ENCODE peak calls at places on chromosomes 4 and X, in five cellular contexts. D is naive thymus-derived CD4-positive, alpha-beta T cell; Y is mesendoderm; O is GM23248; F is ovary. K is an unnamed sample. For H3K4me1, the result is how much of the 10 kb centered on the place peaks cover.

GRCh38 chrX:129723511-129723910 is 15.3 kb upstream of the XPNPEP2 start:
- DNase-seq in O (no peak), D (no peak), F (no peak), Y (no peak), K (no peak)

GRCh38 chr4:137608085-137608484 is 75.8 kb upstream of the PCDH18 start:
- DNase-seq in O (no peak), D (no peak), F (no peak), Y (peak), K (no peak)

GRCh38 chr4:8160572-8160971 is 2.0 kb upstream of the ABLIM2 start:
- DNase-seq in F (no peak), D (no peak), Y (no peak), O (no peak), K (no peak)

GRCh38 chrX:71911023-71911730 is 532 bp downstream of the NHSL2 start:
- DNase-seq in Y (peak), F (peak), O (peak), D (peak), K (no peak)

GRCh38 chr4:85672116-85672515 is 197.2 kb downstream of the ARHGAP24 start:
- DNase-seq in O (peak), Y (no peak), F (no peak), D (no peak), K (no peak)

GRCh38 chrX:11287505-11287904 is 5.7 kb upstream of the AMELX start:
- DNase-seq in Y (no peak), F (no peak), D (no peak), O (peak), K (no peak)

GRCh38 chr4:145308598-145308997 is 128.2 kb upstream of the OTUD4 start:
- DNase-seq in O (no peak), Y (peak), D (no peak), F (no peak), K (no peak)

GRCh38 chr4:176393306-176394013 is 73.7 kb downstream of the SPCS3 start:
- DNase-seq in F (no peak), O (no peak), D (no peak), Y (no peak), K (no peak)

GRCh38 chr4:159770969-159771368 is 668.1 kb downstream of the RAPGEF2 start:
- DNase-seq in D (no peak), F (no peak), Y (no peak), O (no peak), K (no peak)

GRCh38 chr4:128635939-128636551 is 173.5 kb upstream of the JADE1 start:
- DNase-seq in F (no peak), D (no peak), O (peak), Y (peak), K (no peak)

GRCh38 chr4:89541998-89542397 is 234.4 kb upstream of the GPRIN3 start:
- DNase-seq in D (no peak), O (no peak), F (no peak), Y (no peak), K (no peak)

GRCh38 chr4:89538886-89539285 is 231.3 kb upstream of the GPRIN3 start:
- DNase-seq in D (no peak), O (no peak), Y (no peak), F (no peak), K (no peak)

GRCh38 chr4:89538171-89538570 is 230.6 kb upstream of the GPRIN3 start:
- DNase-seq in Y (no peak), D (no peak), F (no peak), O (no peak), K (no peak)

GRCh38 chr4:89539374-89539773 is 231.8 kb upstream of the GPRIN3 start:
- DNase-seq in D (no peak), Y (peak), O (peak), F (no peak), K (no peak)

DNA sequence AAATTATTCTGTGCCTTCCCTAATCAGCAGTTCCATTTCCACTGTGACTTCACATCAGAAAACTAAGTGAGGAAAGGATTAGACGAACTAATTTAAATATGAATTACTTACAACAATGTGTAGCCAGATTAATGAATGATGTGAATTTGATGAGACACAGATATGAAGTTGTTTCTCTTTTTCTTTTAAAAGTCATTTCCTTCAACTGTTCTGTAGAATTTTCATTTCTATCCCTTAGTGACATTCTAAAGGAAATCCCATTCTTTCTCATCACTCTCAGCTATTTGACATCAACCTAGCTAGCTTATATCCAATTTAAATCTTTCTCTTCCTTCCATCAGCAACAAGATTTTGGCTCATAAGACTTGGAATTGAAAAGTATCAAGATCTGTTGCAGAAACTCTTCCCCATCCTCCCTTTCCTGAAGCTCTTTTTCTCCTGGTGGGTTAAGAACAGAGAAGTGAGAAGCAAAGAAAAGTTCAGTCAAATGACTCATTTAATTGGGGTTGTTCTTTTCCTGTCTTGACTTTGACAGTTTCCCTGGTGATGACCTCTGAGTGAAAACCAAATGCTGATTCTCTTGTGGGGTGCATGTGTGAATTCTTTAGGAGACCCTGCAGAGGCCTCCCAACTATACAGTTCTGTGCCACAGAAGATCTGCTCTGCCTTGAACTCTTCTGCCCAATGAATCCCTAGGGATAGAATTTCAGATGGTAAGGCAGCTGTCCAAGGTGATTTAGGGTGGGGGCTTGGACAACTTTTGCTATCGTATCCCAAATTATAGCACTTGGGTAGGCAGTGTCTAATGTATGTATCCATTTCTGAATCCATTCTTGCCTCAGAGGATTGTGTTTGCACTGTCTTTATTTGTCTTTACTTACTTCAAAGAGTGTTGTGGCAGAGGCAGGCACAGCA is 232.5 kb upstream of the GPRIN3 start:
- DNase-seq in D (no peak), Y (peak), O (peak), F (no peak), K (no peak)
- H3K27ac ChIP-seq in D (no peak), Y (no peak), O (peak), F (no peak), K (no peak)

DNA sequence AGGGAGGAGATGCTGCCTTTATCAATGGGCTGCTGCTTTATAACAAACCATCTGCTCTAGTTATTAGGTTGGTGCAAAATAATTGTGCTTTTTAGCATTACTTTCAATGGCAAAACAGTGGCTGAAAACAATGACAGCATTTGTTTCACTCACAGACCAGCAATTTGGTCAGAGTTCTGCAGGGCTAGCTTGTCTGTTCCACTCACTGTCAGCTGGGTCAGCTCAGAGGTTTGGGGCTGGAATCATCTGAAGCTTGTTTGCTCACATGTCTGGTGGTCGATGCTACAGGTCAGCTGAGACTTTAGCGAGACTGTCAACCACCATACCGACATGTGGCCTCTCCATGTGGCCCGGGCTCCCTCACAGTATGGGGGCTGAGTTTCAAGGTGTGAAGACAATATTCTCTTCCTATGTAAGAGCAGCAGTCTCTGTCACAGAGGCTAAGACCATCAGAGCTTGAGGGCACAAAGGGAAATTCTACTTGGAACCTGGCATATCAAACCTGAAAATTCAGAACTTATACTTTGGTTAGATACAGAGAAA is 81.3 kb upstream of the LIMCH1 start:
- DNase-seq in Y (no peak), F (no peak), D (no peak), O (no peak), K (no peak)
- H3K4me1 ChIP-seq in Y (under half), F (under half), D (under half), O (under half), K (under half)

GRCh38 chr4:54089875-54090274 is 10.1 kb upstream of the GSX2 start:
- DNase-seq in O (no peak), D (no peak), Y (no peak), F (no peak), K (no peak)

GRCh38 chr4:54090404-54090803 is 9.6 kb upstream of the GSX2 start:
- DNase-seq in F (no peak), O (no peak), Y (no peak), D (no peak), K (no peak)

GRCh38 chr4:54091637-54092404 is 8.1 kb upstream of the GSX2 start:
- DNase-seq in F (peak), O (peak), D (peak), Y (no peak), K (peak)

GRCh38 chr4:54092405-54092759 is 7.6 kb upstream of the GSX2 start:
- DNase-seq in D (no peak), O (no peak), F (no peak), Y (no peak), K (no peak)

GRCh38 chr4:54090804-54091623 is 8.9 kb upstream of the GSX2 start:
- DNase-seq in D (no peak), Y (no peak), F (peak), O (peak), K (no peak)
- H3K4me3 ChIP-seq in D (peak), Y (no peak), F (peak), O (peak), K (peak)

GRCh38 chr4:112127048-112127637 is 18.1 kb upstream of the FAM241A start:
- DNase-seq in D (no peak), F (no peak), O (peak), Y (no peak), K (no peak)
- H3K27ac ChIP-seq in D (no peak), F (no peak), O (peak), Y (no peak), K (no peak)

DNA sequence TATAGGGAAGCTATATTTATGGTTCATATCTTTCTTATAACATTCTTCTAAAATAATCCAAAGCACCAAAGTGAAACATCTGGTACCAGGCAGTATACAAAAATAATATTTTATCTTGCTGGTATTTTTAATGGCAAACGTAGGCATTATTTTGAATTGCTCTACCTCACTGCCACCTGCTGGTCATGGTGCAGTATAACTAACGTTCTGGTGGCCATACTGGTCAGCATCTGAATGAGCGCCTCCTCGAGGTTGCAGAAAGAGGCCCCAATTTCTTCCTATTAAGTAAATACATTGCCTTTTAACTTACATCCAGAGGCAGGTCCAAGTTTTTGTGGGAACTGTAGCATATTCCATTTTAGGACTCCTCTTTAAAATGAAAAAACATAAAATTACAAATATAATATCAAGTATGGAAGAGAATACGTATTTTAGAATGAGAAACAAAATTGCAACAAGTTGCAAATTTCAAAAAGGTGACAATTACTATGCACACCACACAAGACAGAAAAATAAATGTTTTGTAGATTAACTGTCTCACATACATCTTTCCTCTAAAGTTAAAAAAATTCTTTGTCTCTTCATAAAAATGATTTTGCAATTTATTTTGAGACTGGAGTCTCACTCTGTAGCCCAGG is 22.9 kb upstream of the CWH43 start:
- DNase-seq in Y (peak), O (peak), F (peak), D (peak), K (peak)
- H3K4me1 ChIP-seq in Y (under half), O (under half), F (under half), D (under half), K (under half)

GRCh38 chr4:26030260-26030667 is 116.2 kb downstream of the SMIM20 start:
- DNase-seq in D (no peak), F (no peak), Y (peak), O (no peak), K (no peak)
- H3K4me3 ChIP-seq in D (no peak), F (no peak), Y (no peak), O (no peak), K (no peak)